ENCODE peak calls at places on chromosome 11, in four cellular contexts. U is ELR; S is stimulated activated CD4-positive, alpha-beta T cell treated with anti-CD3 and anti-CD28 coated beads, Interleukin-4, amount 100 ng/mL, for 4 hours; D is Peyer's patch. Z is an unnamed sample.

GRCh38 chr11:35246725-35247124 is 107.8 kb downstream of the CD44 start:
- DNase-seq in U (no peak), S (no peak), D (no peak), Z (no peak)

GRCh38 chr11:106581399-106581798 is 436.9 kb downstream of the GUCY1A2 start:
- DNase-seq in U (no peak), S (no peak), D (no peak), Z (no peak)

GRCh38 chr11:57131080-57131790 is 50.5 kb upstream of the LRRC55 start:
- DNase-seq in U (peak; percentile 28), S (no peak), D (no peak), Z (no peak)

GRCh38 chr11:133243832-133244231 is 288.5 kb downstream of the OPCML start:
- DNase-seq in U (no peak), S (no peak), D (no peak), Z (no peak)

GRCh38 chr11:129021295-129021694 is 78.6 kb upstream of the TP53AIP1 start:
- DNase-seq in U (no peak), S (no peak), D (no peak), Z (no peak)

GRCh38 chr11:18986744-18987143 is 47.5 kb upstream of the MRGPRX1 start:
- DNase-seq in U (no peak), S (no peak), D (no peak), Z (no peak)

GRCh38 chr11:60235318-60235717 is 7.6 kb downstream of the MS4A4E start:
- DNase-seq in U (no peak), S (no peak), D (no peak), Z (no peak)

GRCh38 chr11:68214173-68215086 is 1.3 kb upstream of the KMT5B start:
- DNase-seq in U (peak; percentile 17), S (no peak), D (no peak), Z (peak; percentile 89)

GRCh38 chr11:66907751-66908173 is 50.4 kb downstream of the PC start:
- DNase-seq in U (no peak), S (no peak), D (no peak), Z (no peak)

GRCh38 chr11:3984896-3985295 is 109.7 kb upstream of the RRM1 start:
- DNase-seq in U (no peak), S (peak; percentile 16), D (no peak), Z (no peak)

GRCh38 chr11:33941637-33942160 is 49.8 kb upstream of the LMO2 start:
- DNase-seq in U (peak; percentile 47), S (no peak), D (no peak), Z (no peak)

GRCh38 chr11:118001494-118001971 is 15.3 kb downstream of the IL10RA start:
- DNase-seq in U (no peak), S (no peak), D (no peak), Z (no peak)

GRCh38 chr11:85602551-85603218 is 24.5 kb downstream of the DLG2 start:
- DNase-seq in U (no peak), S (no peak), D (no peak), Z (no peak)

GRCh38 chr11:3832816-3833215 is 7.9 kb downstream of the RHOG start:
- DNase-seq in U (no peak), S (no peak), D (no peak), Z (no peak)

GRCh38 chr11:126567419-126567818 is 211.9 kb downstream of the ST3GAL4 start:
- DNase-seq in U (no peak), S (no peak), D (no peak), Z (no peak)

GRCh38 chr11:56950510-56950909 is 38.2 kb upstream of the OR5AK2 start:
- DNase-seq in U (no peak), S (no peak), D (no peak), Z (no peak)

GRCh38 chr11:79087238-79087956 is 353.4 kb downstream of the TENM4 start:
- DNase-seq in U (peak; percentile 47), S (no peak), D (no peak), Z (no peak)

GRCh38 chr11:29119691-29120328 is 897.0 kb downstream of the KCNA4 start:
- DNase-seq in U (peak; percentile 98), S (no peak), D (no peak), Z (no peak)

GRCh38 chr11:47236482-47236881 is 12.1 kb downstream of the ACP2 start:
- DNase-seq in U (peak; percentile 85), S (no peak), D (no peak), Z (no peak)

GRCh38 chr11:9688716-9689511 is 25.0 kb downstream of the SWAP70 start:
- DNase-seq in U (peak; percentile 88), S (no peak), D (peak; percentile 63), Z (no peak)

GRCh38 chr11:134228625-134229024 is 4.2 kb downstream of the VPS26B start:
- DNase-seq in U (peak; percentile 85), S (no peak), D (peak; percentile 86), Z (peak; percentile 46)

GRCh38 chr11:87260811-87261210 is 223.1 kb downstream of the TMEM135 start:
- DNase-seq in U (peak; percentile 13), S (no peak), D (no peak), Z (no peak)

GRCh38 chr11:26792956-26793355 is 71.1 kb upstream of the SLC5A12 start:
- DNase-seq in U (no peak), S (no peak), D (no peak), Z (no peak)

GRCh38 chr11:131785801-131786200 is 415.4 kb downstream of the NTM start:
- DNase-seq in U (no peak), S (no peak), D (no peak), Z (no peak)

GRCh38 chr11:36509265-36509664 is 807 bp downstream of the TRAF6 start:
- DNase-seq in U (peak; percentile 58), S (peak; percentile 9), D (no peak), Z (no peak)

GRCh38 chr11:96168623-96169022 is 174.4 kb downstream of the MAML2 start:
- DNase-seq in U (peak; percentile 86), S (no peak), D (no peak), Z (no peak)

GRCh38 chr11:19664896-19665548 is 47.6 kb upstream of the NAV2 start:
- DNase-seq in U (peak; percentile 49), S (no peak), D (no peak), Z (no peak)

GRCh38 chr11:120566176-120566575 is 54.6 kb downstream of the GRIK4 start:
- DNase-seq in U (peak; percentile 68), S (no peak), D (no peak), Z (no peak)

GRCh38 chr11:1565173-1565903 is 6.7 kb downstream of the DUSP8 start:
- DNase-seq in U (no peak), S (no peak), D (no peak), Z (no peak)

GRCh38 chr11:103648054-103648453 is 388.4 kb upstream of the DDI1 start:
- DNase-seq in U (no peak), S (no peak), D (no peak), Z (no peak)

GRCh38 chr11:35038211-35038930 is 100.6 kb upstream of the CD44 start:
- DNase-seq in U (peak; percentile 50), S (no peak), D (no peak), Z (no peak)

GRCh38 chr11:101516546-101516945 is 67.3 kb downstream of the TRPC6 start:
- DNase-seq in U (no peak), S (no peak), D (no peak), Z (no peak)

Z was measured in lower leg skin.